ENCODE peak calls at places on chromosome 9, in four cellular contexts. X, G, F and O are unnamed samples.

GRCh38 chr9:121654497-121655140 is 3.2 kb downstream of the DAB2IP start:
- DNase-seq in X (no peak), G (no peak), F (no peak), O (no peak)

GRCh38 chr9:128420651-128421473 is at the start of gene CERCAM:
- DNase-seq in X (peak; percentile 36), G (peak; percentile 69), F (peak; percentile 37), O (no peak)

GRCh38 chr9:81609782-81610738 is 79.3 kb downstream of the TLE1 start:
- DNase-seq in X (peak; percentile 37), G (no peak), F (peak; percentile 52), O (no peak)

GRCh38 chr9:115673599-115673998 is 480.0 kb upstream of the PAPPA start:
- DNase-seq in X (no peak), G (no peak), F (peak; percentile 80), O (peak; percentile 33)

GRCh38 chr9:33452828-33453271 is 5.5 kb upstream of the AQP3 start:
- DNase-seq in X (peak; percentile 85), G (peak; percentile 36), F (peak; percentile 60), O (peak; percentile 96)

GRCh38 chr9:127569819-127570401 is 42.2 kb upstream of the STXBP1 start:
- DNase-seq in X (peak; percentile 67), G (no peak), F (peak; percentile 57), O (peak; percentile 55)

GRCh38 chr9:127566351-127567001 is 45.6 kb upstream of the STXBP1 start:
- DNase-seq in X (peak; percentile 65), G (no peak), F (no peak), O (peak; percentile 59)

GRCh38 chr9:83125671-83126070 is 62.7 kb upstream of the RASEF start:
- DNase-seq in X (no peak), G (no peak), F (no peak), O (no peak)

GRCh38 chr9:98230354-98230753 is 25.1 kb downstream of the TBC1D2 start:
- DNase-seq in X (no peak), G (no peak), F (no peak), O (no peak)

GRCh38 chr9:136827794-136828473 is 14.3 kb upstream of the AJM1 start:
- DNase-seq in X (no peak), G (no peak), F (no peak), O (no peak)

GRCh38 chr9:24257726-24258125 is 288.0 kb downstream of the IZUMO3 start:
- DNase-seq in X (peak; percentile 16), G (no peak), F (no peak), O (no peak)

GRCh38 chr9:127521919-127522304 is 70.6 kb downstream of the LRSAM1 start:
- DNase-seq in X (peak; percentile 63), G (no peak), F (no peak), O (peak; percentile 70)

GRCh38 chr9:35826071-35826701 is 2.3 kb downstream of the FAM221B start:
- DNase-seq in X (peak; percentile 62), G (no peak), F (peak; percentile 65), O (peak; percentile 73)

GRCh38 chr9:114805670-114806551 is at the start of gene TNFSF15:
- DNase-seq in X (peak; percentile 82), G (no peak), F (no peak), O (peak; percentile 72)

GRCh38 chr9:96605328-96605727 is 14.3 kb downstream of the CDC14B start:
- DNase-seq in X (no peak), G (no peak), F (no peak), O (no peak)

GRCh38 chr9:71878327-71879274 is 32.4 kb downstream of the ABHD17B start:
- DNase-seq in X (no peak), G (no peak), F (no peak), O (no peak)

GRCh38 chr9:35452481-35452880 is 37.4 kb upstream of the RUSC2 start:
- DNase-seq in X (no peak), G (no peak), F (no peak), O (peak; percentile 16)

GRCh38 chr9:128070874-128071273 is 2.8 kb downstream of the SLC25A25 start:
- DNase-seq in X (no peak), G (no peak), F (no peak), O (no peak)

GRCh38 chr9:115746496-115746895 is 407.1 kb upstream of the PAPPA start:
- DNase-seq in X (no peak), G (no peak), F (peak; percentile 40), O (no peak)

GRCh38 chr9:93686127-93686879 is 109.9 kb downstream of the PHF2 start:
- DNase-seq in X (no peak), G (no peak), F (no peak), O (no peak)

GRCh38 chr9:7988644-7989280 is 189.2 kb upstream of the DMAC1 start:
- DNase-seq in X (no peak), G (no peak), F (no peak), O (no peak)

GRCh38 chr9:22055090-22055489 is 46.0 kb upstream of the CDKN2B start:
- DNase-seq in X (no peak), G (no peak), F (no peak), O (no peak)

GRCh38 chr9:127135056-127135745 is 12.8 kb upstream of the ANGPTL2 start:
- DNase-seq in X (no peak), G (peak; percentile 25), F (no peak), O (no peak)

GRCh38 chr9:93107151-93107824 is 11.3 kb downstream of the CARD19 start:
- DNase-seq in X (no peak), G (peak; percentile 14), F (no peak), O (no peak)

GRCh38 chr9:17398351-17398750 is 180.5 kb upstream of the SH3GL2 start:
- DNase-seq in X (no peak), G (no peak), F (peak; percentile 3), O (no peak)

GRCh38 chr9:85502815-85503643 is 238.7 kb downstream of the AGTPBP1 start:
- DNase-seq in X (no peak), G (no peak), F (no peak), O (no peak)

GRCh38 chr9:27212191-27212590 is 84.8 kb downstream of the EQTN start:
- DNase-seq in X (peak; percentile 57), G (no peak), F (no peak), O (no peak)

GRCh38 chr9:29816954-29817703 is 2243.8 kb upstream of the C9orf72 start:
- DNase-seq in X (peak; percentile 35), G (no peak), F (no peak), O (no peak)

GRCh38 chr9:100099722-100100042 is 639 bp downstream of the INVS start:
- DNase-seq in X (no peak), G (no peak), F (no peak), O (no peak)

GRCh38 chr9:116103976-116104820 is 49.4 kb upstream of the PAPPA start:
- DNase-seq in X (peak; percentile 48), G (no peak), F (peak; percentile 44), O (no peak)

GRCh38 chr9:117354252-117354847 is 60.5 kb downstream of the ASTN2 start:
- DNase-seq in X (no peak), G (no peak), F (no peak), O (no peak)

GRCh38 chr9:95516736-95517558 is at the start of gene PTCH1:
- DNase-seq in X (peak; percentile 46), G (peak; percentile 60), F (peak; percentile 43), O (peak; percentile 49)

GRCh38 chr9:111649016-111649415 is 12.4 kb upstream of the GNG10 start:
- DNase-seq in X (no peak), G (no peak), F (no peak), O (no peak)

GRCh38 chr9:93708289-93708986 is 132.1 kb downstream of the PHF2 start:
- DNase-seq in X (no peak), G (no peak), F (no peak), O (no peak)

GRCh38 chr9:110340306-110340705 is 2.6 kb upstream of the TXNDC8 start:
- DNase-seq in X (no peak), G (no peak), F (peak; percentile 23), O (peak; percentile 24)

GRCh38 chr9:15735083-15735974 is 182.5 kb downstream of the CCDC171 start:
- DNase-seq in X (peak; percentile 81), G (no peak), F (peak; percentile 93), O (peak; percentile 90)

GRCh38 chr9:92463989-92464388 is 18.3 kb downstream of the ASPN start:
- DNase-seq in X (peak; percentile 60), G (no peak), F (peak; percentile 94), O (peak; percentile 63)

GRCh38 chr9:93020151-93020550 is 38.4 kb upstream of the SUSD3 start:
- DNase-seq in X (no peak), G (no peak), F (no peak), O (no peak)

GRCh38 chr9:92151691-92152393 is 36.6 kb upstream of the SPTLC1 start:
- DNase-seq in X (peak; percentile 74), G (peak; percentile 38), F (peak; percentile 88), O (peak; percentile 20)

DNA sequence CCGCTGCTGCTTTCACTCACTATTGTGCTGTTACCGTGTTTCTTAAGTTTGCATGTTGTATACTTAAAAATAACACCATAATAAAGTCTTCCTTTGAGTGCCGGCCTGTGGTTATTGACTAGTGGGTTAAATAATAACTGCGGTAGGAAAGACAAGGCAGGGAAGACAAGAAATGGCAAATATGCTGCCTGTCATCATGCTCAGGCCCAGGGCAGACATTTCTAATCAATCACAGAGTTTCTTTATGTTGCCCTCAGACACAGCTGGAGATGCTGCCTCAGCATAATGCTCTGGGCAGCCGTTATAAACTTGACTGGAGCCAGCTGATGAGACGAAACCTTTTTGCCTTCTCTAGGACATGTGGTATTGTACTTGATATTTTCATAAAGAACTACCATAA is 215.0 kb downstream of the GAPVD1 start:
- DNase-seq in X (no peak), G (no peak), F (no peak), O (no peak)
- TF ChIP-seq CTCF in X (no peak), G (no peak), F (no peak), O (no peak)

GRCh38 chr9:6197330-6197729 is 18.3 kb upstream of the IL33 start:
- DNase-seq in X (peak; percentile 24), G (no peak), F (peak; percentile 13), O (peak; percentile 46)
- TF ChIP-seq CTCF in X (peak; percentile 54), G (no peak), F (peak; percentile 55), O (peak; percentile 17)

GRCh38 chr9:76459691-76460635 is 981 bp downstream of the GCNT1 start:
- DNase-seq in X (peak; percentile 55), G (peak; percentile 19), F (peak; percentile 67), O (peak; percentile 67)
- TF ChIP-seq CTCF in X (peak; percentile 54), G (no peak), F (peak; percentile 44), O (peak; percentile 44)

DNA sequence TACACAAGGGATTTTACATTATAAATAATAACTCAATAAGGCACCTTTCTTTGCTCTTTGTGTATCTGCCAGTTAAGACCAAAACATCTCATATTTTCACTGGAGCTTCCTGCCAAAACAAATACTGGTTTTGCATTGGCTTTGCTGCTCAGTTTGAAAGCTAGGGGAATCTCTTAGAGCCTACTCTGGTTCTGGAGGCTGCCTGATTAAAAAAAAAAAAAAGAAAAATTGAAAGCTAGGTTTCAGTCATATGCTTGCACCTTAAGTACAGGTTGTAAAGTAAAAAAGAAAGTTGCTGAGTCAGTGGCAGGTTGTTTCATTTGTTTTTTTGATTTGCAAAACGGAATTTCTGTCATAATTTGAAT is 2.3 kb downstream of the DENND4C start:
- DNase-seq in X (peak; percentile 15), G (no peak), F (peak; percentile 33), O (peak; percentile 55)
- TF ChIP-seq CTCF in X (no peak), G (no peak), F (peak; percentile 11), O (no peak)